ENCODE peak calls at places on chromosome 5, in seven cellular contexts. V is NCI-H2029 treated with DMSO at 0.1 percent for 48 hours, W is skeletal muscle cell, O is M059J, J is kidney, C is BJ, Y is posterior cingulate gyrus. E is an unnamed sample.

GRCh38 chr5:9054821-9055589 is 490.9 kb downstream of the SEMA5A start:
- DNase-seq in O (no peak), J (no peak), V (no peak), C (no peak), Y (no peak), W (no peak), E (no peak)

GRCh38 chr5:42274913-42275312 is 148.3 kb upstream of the GHR start:
- DNase-seq in J (no peak), Y (no peak), W (peak), O (peak), V (no peak), C (no peak), E (no peak)

GRCh38 chr5:157611571-157612067 is 36.0 kb upstream of the ADAM19 start:
- DNase-seq in Y (no peak), O (no peak), C (no peak), J (no peak), V (no peak), W (peak), E (no peak)

GRCh38 chr5:50963647-50964584 is 297.5 kb downstream of the PARP8 start:
- DNase-seq in Y (no peak), C (no peak), J (no peak), V (no peak), O (no peak), W (no peak), E (no peak)

GRCh38 chr5:140926211-140926902 is at the start of gene PCDHAC1:
- DNase-seq in W (no peak), C (no peak), O (peak), Y (peak), V (peak), J (peak), E (no peak)

GRCh38 chr5:80933061-80933460 is 27.1 kb upstream of the RASGRF2 start:
- DNase-seq in J (no peak), C (no peak), W (no peak), V (no peak), Y (no peak), O (no peak), E (no peak)

GRCh38 chr5:135851907-135852805 is 17.7 kb downstream of the SLC25A48 start:
- DNase-seq in C (no peak), J (no peak), V (no peak), Y (no peak), W (no peak), O (no peak), E (no peak)

GRCh38 chr5:34507948-34508347 is 148.2 kb upstream of the RAI14 start:
- DNase-seq in V (no peak), Y (no peak), J (no peak), W (no peak), O (no peak), C (no peak), E (no peak)

GRCh38 chr5:134124289-134125194 is 10.1 kb downstream of the TCF7 start:
- DNase-seq in V (no peak), J (no peak), O (peak), Y (no peak), C (no peak), W (no peak), E (peak)

GRCh38 chr5:146048994-146049703 is 56.2 kb downstream of the PLAC8L1 start:
- DNase-seq in V (peak), C (peak), Y (peak), O (peak), J (no peak), W (peak), E (peak)

E was measured in Caki2.